ENCODE peak calls at places on chromosomes 13 and 19, in seven cellular contexts. F is endodermal cell; G is activated naive CD8-positive, alpha-beta T cell treated with anti-CD3 and anti-CD28 coated beads, Interleukin-2, amount 50 U/mL, for 24 hours; K is memory B cell; M is RCC 7860; Y is HFF-Myc; B is cardiac fibroblast. C is an unnamed sample.
A peak's percentile ranks its signal among the peaks of the same experiment; 100 is the strongest.

GRCh38 chr19:30691767-30692516 is 319.8 kb downstream of the ZNF536 start:
- DNase-seq in K (no peak), B (no peak), F (no peak), G (no peak), M (no peak), Y (no peak), C (no peak)

GRCh38 chr19:19661141-19661674 is 2.3 kb downstream of the ATP13A1 start:
- DNase-seq in M (no peak), K (no peak), G (no peak), B (no peak), F (no peak), Y (no peak), C (no peak)

GRCh38 chr19:41745761-41746160 is 9.6 kb upstream of the CEACAM6 start:
- DNase-seq in Y (no peak), K (no peak), G (no peak), F (no peak), M (no peak), B (no peak), C (no peak)

GRCh38 chr13:98999635-98999952 is 21.7 kb upstream of the DOCK9 start:
- DNase-seq in G (no peak), B (peak; percentile 73), F (peak; percentile 21), M (no peak), K (no peak), Y (no peak), C (no peak)

GRCh38 chr19:35048911-35049411 is 7.4 kb downstream of the HPN start:
- DNase-seq in Y (no peak), F (no peak), K (no peak), M (no peak), G (no peak), B (no peak), C (no peak)

GRCh38 chr19:40284501-40285352 is at the start of gene AKT2:
- DNase-seq in K (peak; percentile 84), G (peak; percentile 76), F (peak; percentile 95), B (peak; percentile 71), M (no peak), Y (no peak), C (no peak)

GRCh38 chr19:7789447-7789846 is 26.4 kb downstream of the CLEC4M start:
- DNase-seq in Y (no peak), F (peak; percentile 89), G (no peak), B (no peak), M (no peak), K (peak; percentile 20), C (no peak)

GRCh38 chr13:108921238-108921637 is 291.8 kb downstream of the MYO16 start:
- DNase-seq in B (no peak), F (no peak), G (no peak), K (no peak), M (no peak), Y (no peak), C (no peak)

GRCh38 chr19:48182434-48182833 is 12.0 kb downstream of the ZSWIM9 start:
- DNase-seq in B (no peak), K (no peak), Y (no peak), M (no peak), G (no peak), F (no peak), C (no peak)